ENCODE peak calls at places on chromosome 16, in ten cellular contexts. One of them, this sample, is unnamed.

GRCh38 chr16:30354423-30355143 is 525 bp downstream of the CD2BP2 start:
- DNase-seq in NCI-H774: no peak
- DNase-seq in IMR-90: peak
- DNase-seq in thyroid gland: no peak
- DNase-seq in HEK293T: no peak
- DNase-seq in ascending aorta: no peak
- DNase-seq in left ventricle myocardium inferior: no peak
- DNase-seq in kidney glomerular epithelial cell: no peak
- DNase-seq in NCI-H1092: no peak
- DNase-seq in choroid plexus epithelial cell: no peak
- DNase-seq in this sample: no peak

GRCh38 chr16:69566437-69567030 is 768 bp downstream of the NFAT5 start:
- DNase-seq in NCI-H774: no peak
- DNase-seq in IMR-90: peak
- DNase-seq in thyroid gland: peak
- DNase-seq in HEK293T: peak
- DNase-seq in ascending aorta: peak
- DNase-seq in left ventricle myocardium inferior: peak
- DNase-seq in kidney glomerular epithelial cell: no peak
- DNase-seq in NCI-H1092: no peak
- DNase-seq in choroid plexus epithelial cell: no peak
- DNase-seq in this sample: no peak

GRCh38 chr16:79359082-79359481 is 241.5 kb downstream of the MAF start:
- DNase-seq in NCI-H774: no peak
- DNase-seq in IMR-90: no peak
- DNase-seq in thyroid gland: no peak
- DNase-seq in HEK293T: no peak
- DNase-seq in ascending aorta: no peak
- DNase-seq in left ventricle myocardium inferior: no peak
- DNase-seq in kidney glomerular epithelial cell: no peak
- DNase-seq in NCI-H1092: no peak
- DNase-seq in choroid plexus epithelial cell: no peak
- DNase-seq in this sample: no peak

GRCh38 chr16:84746875-84747274 is 47.1 kb downstream of the USP10 start:
- DNase-seq in NCI-H774: no peak
- DNase-seq in IMR-90: no peak
- DNase-seq in thyroid gland: no peak
- DNase-seq in HEK293T: no peak
- DNase-seq in ascending aorta: no peak
- DNase-seq in left ventricle myocardium inferior: no peak
- DNase-seq in kidney glomerular epithelial cell: no peak
- DNase-seq in NCI-H1092: no peak
- DNase-seq in choroid plexus epithelial cell: no peak
- DNase-seq in this sample: no peak

GRCh38 chr16:70522216-70523000 is 946 bp downstream of the COG4 start:
- DNase-seq in NCI-H774: no peak
- DNase-seq in IMR-90: no peak
- DNase-seq in thyroid gland: no peak
- DNase-seq in HEK293T: no peak
- DNase-seq in ascending aorta: no peak
- DNase-seq in left ventricle myocardium inferior: no peak
- DNase-seq in kidney glomerular epithelial cell: peak
- DNase-seq in NCI-H1092: no peak
- DNase-seq in choroid plexus epithelial cell: no peak
- DNase-seq in this sample: no peak

GRCh38 chr16:11783319-11784047 is 13.6 kb downstream of the ZC3H7A start:
- DNase-seq in NCI-H774: no peak
- DNase-seq in IMR-90: peak
- DNase-seq in thyroid gland: no peak
- DNase-seq in HEK293T: no peak
- DNase-seq in ascending aorta: no peak
- DNase-seq in left ventricle myocardium inferior: no peak
- DNase-seq in kidney glomerular epithelial cell: peak
- DNase-seq in NCI-H1092: no peak
- DNase-seq in choroid plexus epithelial cell: peak
- DNase-seq in this sample: no peak

GRCh38 chr16:57533618-57534336 is 2.6 kb downstream of the CCDC102A start:
- DNase-seq in NCI-H774: no peak
- DNase-seq in IMR-90: no peak
- DNase-seq in thyroid gland: peak
- DNase-seq in HEK293T: peak
- DNase-seq in ascending aorta: peak
- DNase-seq in left ventricle myocardium inferior: no peak
- DNase-seq in kidney glomerular epithelial cell: no peak
- DNase-seq in NCI-H1092: no peak
- DNase-seq in choroid plexus epithelial cell: no peak
- DNase-seq in this sample: no peak

GRCh38 chr16:55597928-55598327 is 31.4 kb downstream of the CAPNS2 start:
- DNase-seq in NCI-H774: no peak
- DNase-seq in IMR-90: no peak
- DNase-seq in thyroid gland: no peak
- DNase-seq in HEK293T: no peak
- DNase-seq in ascending aorta: no peak
- DNase-seq in left ventricle myocardium inferior: no peak
- DNase-seq in kidney glomerular epithelial cell: no peak
- DNase-seq in NCI-H1092: no peak
- DNase-seq in choroid plexus epithelial cell: no peak
- DNase-seq in this sample: no peak

GRCh38 chr16:62225675-62226074 is 189.4 kb upstream of the CDH8 start:
- DNase-seq in NCI-H774: no peak
- DNase-seq in IMR-90: no peak
- DNase-seq in thyroid gland: peak
- DNase-seq in HEK293T: peak
- DNase-seq in ascending aorta: no peak
- DNase-seq in left ventricle myocardium inferior: peak
- DNase-seq in kidney glomerular epithelial cell: no peak
- DNase-seq in NCI-H1092: peak
- DNase-seq in choroid plexus epithelial cell: peak
- DNase-seq in this sample: no peak

GRCh38 chr16:30005341-30006094 is 5.3 kb downstream of the DOC2A start:
- DNase-seq in NCI-H774: no peak
- DNase-seq in IMR-90: peak
- DNase-seq in thyroid gland: peak
- DNase-seq in HEK293T: peak
- DNase-seq in ascending aorta: no peak
- DNase-seq in left ventricle myocardium inferior: no peak
- DNase-seq in kidney glomerular epithelial cell: peak
- DNase-seq in NCI-H1092: no peak
- DNase-seq in choroid plexus epithelial cell: peak
- DNase-seq in this sample: peak

GRCh38 chr16:29789775-29790182 is 772 bp upstream of the KIF22 start:
- DNase-seq in NCI-H774: no peak
- DNase-seq in IMR-90: no peak
- DNase-seq in thyroid gland: peak
- DNase-seq in HEK293T: no peak
- DNase-seq in ascending aorta: no peak
- DNase-seq in left ventricle myocardium inferior: no peak
- DNase-seq in kidney glomerular epithelial cell: peak
- DNase-seq in NCI-H1092: no peak
- DNase-seq in choroid plexus epithelial cell: no peak
- DNase-seq in this sample: no peak

GRCh38 chr16:28181557-28181914 is 30.2 kb downstream of the XPO6 start:
- DNase-seq in NCI-H774: no peak
- DNase-seq in IMR-90: peak
- DNase-seq in thyroid gland: peak
- DNase-seq in HEK293T: no peak
- DNase-seq in ascending aorta: peak
- DNase-seq in left ventricle myocardium inferior: no peak
- DNase-seq in kidney glomerular epithelial cell: peak
- DNase-seq in NCI-H1092: no peak
- DNase-seq in choroid plexus epithelial cell: peak
- DNase-seq in this sample: no peak

GRCh38 chr16:80198265-80198994 is 342.4 kb upstream of the DYNLRB2 start:
- DNase-seq in NCI-H774: peak
- DNase-seq in IMR-90: peak
- DNase-seq in thyroid gland: no peak
- DNase-seq in HEK293T: no peak
- DNase-seq in ascending aorta: no peak
- DNase-seq in left ventricle myocardium inferior: no peak
- DNase-seq in kidney glomerular epithelial cell: peak
- DNase-seq in NCI-H1092: peak
- DNase-seq in choroid plexus epithelial cell: peak
- DNase-seq in this sample: no peak

GRCh38 chr16:67206838-67207115 is 7.8 kb downstream of the ELMO3 start:
- DNase-seq in NCI-H774: no peak
- DNase-seq in IMR-90: no peak
- DNase-seq in thyroid gland: no peak
- DNase-seq in HEK293T: no peak
- DNase-seq in ascending aorta: no peak
- DNase-seq in left ventricle myocardium inferior: no peak
- DNase-seq in kidney glomerular epithelial cell: no peak
- DNase-seq in NCI-H1092: no peak
- DNase-seq in choroid plexus epithelial cell: no peak
- DNase-seq in this sample: no peak

GRCh38 chr16:87133112-87133850 is 183.9 kb downstream of the C16orf95 start:
- DNase-seq in NCI-H774: no peak
- DNase-seq in IMR-90: no peak
- DNase-seq in thyroid gland: no peak
- DNase-seq in HEK293T: no peak
- DNase-seq in ascending aorta: peak
- DNase-seq in left ventricle myocardium inferior: no peak
- DNase-seq in kidney glomerular epithelial cell: no peak
- DNase-seq in NCI-H1092: no peak
- DNase-seq in choroid plexus epithelial cell: no peak
- DNase-seq in this sample: no peak

GRCh38 chr16:57265850-57266530 is 18.5 kb downstream of the PLLP start:
- DNase-seq in NCI-H774: no peak
- DNase-seq in IMR-90: no peak
- DNase-seq in thyroid gland: peak
- DNase-seq in HEK293T: no peak
- DNase-seq in ascending aorta: no peak
- DNase-seq in left ventricle myocardium inferior: peak
- DNase-seq in kidney glomerular epithelial cell: peak
- DNase-seq in NCI-H1092: no peak
- DNase-seq in choroid plexus epithelial cell: no peak
- DNase-seq in this sample: no peak

GRCh38 chr16:23071202-23072083 is 77.8 kb downstream of the USP31 start:
- DNase-seq in NCI-H774: no peak
- DNase-seq in IMR-90: peak
- DNase-seq in thyroid gland: no peak
- DNase-seq in HEK293T: no peak
- DNase-seq in ascending aorta: no peak
- DNase-seq in left ventricle myocardium inferior: no peak
- DNase-seq in kidney glomerular epithelial cell: no peak
- DNase-seq in NCI-H1092: no peak
- DNase-seq in choroid plexus epithelial cell: peak
- DNase-seq in this sample: no peak

GRCh38 chr16:82995927-82996441 is 369.2 kb downstream of the CDH13 start:
- DNase-seq in NCI-H774: peak
- DNase-seq in IMR-90: peak
- DNase-seq in thyroid gland: no peak
- DNase-seq in HEK293T: no peak
- DNase-seq in ascending aorta: peak
- DNase-seq in left ventricle myocardium inferior: no peak
- DNase-seq in kidney glomerular epithelial cell: peak
- DNase-seq in NCI-H1092: peak
- DNase-seq in choroid plexus epithelial cell: peak
- DNase-seq in this sample: no peak

GRCh38 chr16:609316-609715 is 19.4 kb downstream of the RAB40C start:
- DNase-seq in NCI-H774: no peak
- DNase-seq in IMR-90: no peak
- DNase-seq in thyroid gland: no peak
- DNase-seq in HEK293T: no peak
- DNase-seq in ascending aorta: no peak
- DNase-seq in left ventricle myocardium inferior: no peak
- DNase-seq in kidney glomerular epithelial cell: no peak
- DNase-seq in NCI-H1092: no peak
- DNase-seq in choroid plexus epithelial cell: no peak
- DNase-seq in this sample: no peak

GRCh38 chr16:56305956-56306565 is 114.8 kb downstream of the GNAO1 start:
- DNase-seq in NCI-H774: no peak
- DNase-seq in IMR-90: peak
- DNase-seq in thyroid gland: no peak
- DNase-seq in HEK293T: no peak
- DNase-seq in ascending aorta: no peak
- DNase-seq in left ventricle myocardium inferior: no peak
- DNase-seq in kidney glomerular epithelial cell: peak
- DNase-seq in NCI-H1092: no peak
- DNase-seq in choroid plexus epithelial cell: no peak
- DNase-seq in this sample: no peak

GRCh38 chr16:57364143-57364542 is 5.6 kb downstream of the CCL22 start:
- DNase-seq in NCI-H774: no peak
- DNase-seq in IMR-90: no peak
- DNase-seq in thyroid gland: no peak
- DNase-seq in HEK293T: no peak
- DNase-seq in ascending aorta: no peak
- DNase-seq in left ventricle myocardium inferior: no peak
- DNase-seq in kidney glomerular epithelial cell: no peak
- DNase-seq in NCI-H1092: no peak
- DNase-seq in choroid plexus epithelial cell: no peak
- DNase-seq in this sample: no peak

GRCh38 chr16:28140788-28141618 is 70.8 kb downstream of the XPO6 start:
- DNase-seq in NCI-H774: no peak
- DNase-seq in IMR-90: no peak
- DNase-seq in thyroid gland: peak
- DNase-seq in HEK293T: no peak
- DNase-seq in ascending aorta: no peak
- DNase-seq in left ventricle myocardium inferior: no peak
- DNase-seq in kidney glomerular epithelial cell: no peak
- DNase-seq in NCI-H1092: no peak
- DNase-seq in choroid plexus epithelial cell: no peak
- DNase-seq in this sample: no peak

GRCh38 chr16:71467810-71468209 is 5.8 kb upstream of the ZNF23 start:
- DNase-seq in NCI-H774: no peak
- DNase-seq in IMR-90: peak
- DNase-seq in thyroid gland: peak
- DNase-seq in HEK293T: peak
- DNase-seq in ascending aorta: no peak
- DNase-seq in left ventricle myocardium inferior: no peak
- DNase-seq in kidney glomerular epithelial cell: peak
- DNase-seq in NCI-H1092: no peak
- DNase-seq in choroid plexus epithelial cell: peak
- DNase-seq in this sample: no peak

GRCh38 chr16:70380205-70380918 is 33.7 kb downstream of the DDX19A start:
- DNase-seq in NCI-H774: no peak
- DNase-seq in IMR-90: peak
- DNase-seq in thyroid gland: peak
- DNase-seq in HEK293T: no peak
- DNase-seq in ascending aorta: peak
- DNase-seq in left ventricle myocardium inferior: peak
- DNase-seq in kidney glomerular epithelial cell: peak
- DNase-seq in NCI-H1092: no peak
- DNase-seq in choroid plexus epithelial cell: peak
- DNase-seq in this sample: no peak

GRCh38 chr16:12503201-12503600 is 300.5 kb downstream of the CPPED1 start:
- DNase-seq in NCI-H774: peak
- DNase-seq in IMR-90: no peak
- DNase-seq in thyroid gland: no peak
- DNase-seq in HEK293T: no peak
- DNase-seq in ascending aorta: no peak
- DNase-seq in left ventricle myocardium inferior: no peak
- DNase-seq in kidney glomerular epithelial cell: no peak
- DNase-seq in NCI-H1092: peak
- DNase-seq in choroid plexus epithelial cell: no peak
- DNase-seq in this sample: no peak

GRCh38 chr16:4452674-4453073 is 21.8 kb downstream of the NMRAL1 start:
- DNase-seq in NCI-H774: no peak
- DNase-seq in IMR-90: no peak
- DNase-seq in thyroid gland: peak
- DNase-seq in HEK293T: no peak
- DNase-seq in ascending aorta: no peak
- DNase-seq in left ventricle myocardium inferior: no peak
- DNase-seq in kidney glomerular epithelial cell: no peak
- DNase-seq in NCI-H1092: no peak
- DNase-seq in choroid plexus epithelial cell: no peak
- DNase-seq in this sample: no peak

GRCh38 chr16:12794486-12795399 is 8.9 kb downstream of the CPPED1 start:
- DNase-seq in NCI-H774: no peak
- DNase-seq in IMR-90: no peak
- DNase-seq in thyroid gland: no peak
- DNase-seq in HEK293T: no peak
- DNase-seq in ascending aorta: no peak
- DNase-seq in left ventricle myocardium inferior: peak
- DNase-seq in kidney glomerular epithelial cell: no peak
- DNase-seq in NCI-H1092: no peak
- DNase-seq in choroid plexus epithelial cell: no peak
- DNase-seq in this sample: no peak

GRCh38 chr16:56203052-56203451 is 11.8 kb downstream of the GNAO1 start:
- DNase-seq in NCI-H774: no peak
- DNase-seq in IMR-90: peak
- DNase-seq in thyroid gland: peak
- DNase-seq in HEK293T: peak
- DNase-seq in ascending aorta: no peak
- DNase-seq in left ventricle myocardium inferior: no peak
- DNase-seq in kidney glomerular epithelial cell: no peak
- DNase-seq in NCI-H1092: no peak
- DNase-seq in choroid plexus epithelial cell: peak
- DNase-seq in this sample: peak